ENCODE peak calls at places on chromosomes 13 and 19, in four cellular contexts. R is dorsolateral prefrontal cortex, S is WTC11, W is Calu3. H is an unnamed sample.
A peak's percentile ranks its signal among the peaks of the same experiment; 100 is the strongest.

GRCh38 chr13:112066624-112067004 is 335 bp upstream of the SOX1 start:
- DNase-seq in W (no peak), R (peak; percentile 82), S (peak; percentile 83), H (peak; percentile 67)

GRCh38 chr19:29690842-29691241 is 24.2 kb downstream of the C19orf12 start:
- DNase-seq in W (peak; percentile 43), R (no peak), S (peak; percentile 43), H (no peak)

GRCh38 chr19:2549701-2550191 is 73.8 kb downstream of the GADD45B start:
- DNase-seq in W (no peak), R (peak; percentile 87), S (no peak), H (no peak)

GRCh38 chr19:44142014-44142523 is 715 bp downstream of the ZNF234 start:
- DNase-seq in W (peak; percentile 7), R (no peak), S (no peak), H (peak; percentile 5)

GRCh38 chr13:86510792-86511191 is 711.6 kb upstream of the SLITRK6 start:
- DNase-seq in R (no peak), W (no peak), S (no peak), H (no peak)

GRCh38 chr19:6725513-6726231 is 5.2 kb upstream of the C3 start:
- DNase-seq in W (no peak), S (no peak), R (no peak), H (no peak)

GRCh38 chr19:10854350-10855089 is 6.3 kb downstream of the C19orf38 start:
- DNase-seq in W (no peak), S (no peak), R (no peak), H (no peak)

GRCh38 chr13:46149272-46150133 is 32.5 kb downstream of the LCP1 start:
- DNase-seq in R (no peak), S (no peak), W (no peak), H (no peak)

GRCh38 chr13:33676700-33677048 is 141.3 kb upstream of the RFC3 start:
- DNase-seq in W (peak; percentile 40), S (no peak), R (no peak), H (no peak)

GRCh38 chr13:24649685-24650038 is 30.5 kb upstream of the ATP12A start:
- DNase-seq in S (no peak), R (no peak), W (no peak), H (no peak)

GRCh38 chr13:27621366-27622101 is at the start of gene POLR1D:
- DNase-seq in S (peak; percentile 84), W (peak; percentile 88), R (peak; percentile 53), H (peak; percentile 66)

GRCh38 chr13:80100636-80101035 is 240.3 kb downstream of the SPRY2 start:
- DNase-seq in R (no peak), S (no peak), W (no peak), H (no peak)

GRCh38 chr13:52348983-52349780 is 56.8 kb downstream of the THSD1 start:
- DNase-seq in W (peak; percentile 32), S (no peak), R (no peak), H (no peak)

GRCh38 chr19:11447347-11448262 is 12.2 kb downstream of the PRKCSH start:
- DNase-seq in W (no peak), S (no peak), R (no peak), H (no peak)

GRCh38 chr13:35984776-35985453 is 146.3 kb downstream of the DCLK1 start:
- DNase-seq in W (no peak), R (peak; percentile 57), S (peak; percentile 39), H (no peak)

GRCh38 chr13:100506600-100507422 is 81.8 kb downstream of the GGACT start:
- DNase-seq in S (no peak), R (no peak), W (no peak), H (no peak)

GRCh38 chr19:18906605-18907519 is 10.9 kb upstream of the CERS1 start:
- DNase-seq in S (no peak), R (peak; percentile 86), W (no peak), H (no peak)

GRCh38 chr19:10965398-10965797 is 4.6 kb downstream of the SMARCA4 start:
- DNase-seq in W (no peak), R (no peak), S (no peak), H (no peak)

GRCh38 chr13:24212674-24213073 is 52.2 kb downstream of the SPATA13 start:
- DNase-seq in R (no peak), S (no peak), W (no peak), H (no peak)

GRCh38 chr19:1250374-1251232 is 2.2 kb downstream of the MIDN start:
- DNase-seq in R (peak; percentile 65), W (no peak), S (peak; percentile 79), H (peak; percentile 77)

GRCh38 chr19:51691122-51692064 is 1.7 kb upstream of the SPACA6 start:
- DNase-seq in W (no peak), R (no peak), S (peak; percentile 25), H (no peak)

GRCh38 chr13:39051157-39051556 is 12.9 kb downstream of the NHLRC3 start:
- DNase-seq in W (no peak), S (no peak), R (no peak), H (no peak)
- TF ChIP-seq CTCF in W (no peak), S (no peak), R (peak; percentile 58), H (peak; percentile 45)

GRCh38 chr19:45739498-45740439 is 6.5 kb downstream of the MEIOSIN start:
- DNase-seq in S (no peak), W (no peak), R (no peak), H (no peak)
- TF ChIP-seq CTCF in S (no peak), W (no peak), R (no peak), H (no peak)

GRCh38 chr19:45664575-45664974 is 3.4 kb upstream of the GIPR start:
- DNase-seq in R (no peak), S (no peak), W (no peak), H (no peak)

GRCh38 chr19:45670670-45671453 is 2.8 kb downstream of the GIPR start:
- DNase-seq in R (peak; percentile 63), S (peak; percentile 98), W (peak; percentile 84), H (peak; percentile 89)

GRCh38 chr19:45663800-45664199 is 4.2 kb upstream of the GIPR start:
- DNase-seq in R (no peak), W (no peak), S (no peak), H (no peak)

GRCh38 chr19:45667620-45668341 is at the start of gene GIPR:
- DNase-seq in S (peak; percentile 72), R (no peak), W (peak; percentile 76), H (no peak)

GRCh38 chr19:45668342-45668871 is 386 bp downstream of the GIPR start:
- DNase-seq in W (no peak), S (no peak), R (no peak), H (no peak)
- TF ChIP-seq CTCF in W (no peak), S (no peak), R (no peak), H (no peak)

GRCh38 chr13:30898721-30899188 is 7.3 kb upstream of the MEDAG start:
- DNase-seq in R (no peak), W (no peak), S (no peak), H (peak; percentile 23)
- TF ChIP-seq CTCF in R (no peak), W (no peak), S (no peak), H (no peak)

GRCh38 chr19:8477889-8478288 is 24.6 kb downstream of the PRAM1 start:
- DNase-seq in W (no peak), S (no peak), R (no peak), H (no peak)

GRCh38 chr19:8473652-8474476 is 28.6 kb downstream of the PRAM1 start:
- DNase-seq in S (no peak), R (no peak), W (no peak), H (no peak)

GRCh38 chr19:8475005-8475404 is 27.4 kb downstream of the PRAM1 start:
- DNase-seq in S (no peak), R (no peak), W (no peak), H (no peak)

GRCh38 chr19:8478605-8479004 is 23.8 kb downstream of the PRAM1 start:
- DNase-seq in S (no peak), W (no peak), R (no peak), H (no peak)

DNA sequence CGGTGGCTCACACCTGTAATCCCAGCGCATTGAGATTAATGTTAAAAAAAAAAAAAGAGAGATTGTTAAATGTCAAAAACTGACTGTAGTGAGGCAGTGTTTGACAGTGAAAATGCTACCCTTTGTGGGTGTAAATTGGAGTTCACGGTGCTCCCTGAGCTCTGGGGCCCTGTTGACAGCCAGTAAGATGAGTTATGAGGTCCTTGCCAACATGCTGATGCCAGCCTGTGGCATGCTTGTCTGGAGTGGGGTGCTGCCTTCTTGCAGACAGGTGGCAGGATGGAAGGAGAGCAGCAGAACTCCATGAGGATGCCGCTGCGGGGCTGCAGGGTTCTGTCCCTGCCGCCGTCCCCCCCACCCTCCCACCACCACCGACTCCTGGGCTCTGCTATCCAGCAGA is 25.9 kb downstream of the PRAM1 start:
- DNase-seq in S (no peak), W (no peak), R (no peak), H (no peak)
- TF ChIP-seq CTCF in S (no peak), W (no peak), R (no peak), H (no peak)

GRCh38 chr19:35746087-35746462 is 624 bp downstream of the PSENEN start:
- DNase-seq in R (no peak), S (no peak), W (no peak), H (no peak)

GRCh38 chr19:35743640-35744306 is 1.4 kb downstream of the U2AF1L4 start:
- DNase-seq in R (no peak), W (no peak), S (no peak), H (no peak)

GRCh38 chr19:35744335-35744687 is 907 bp downstream of the U2AF1L4 start:
- DNase-seq in R (no peak), S (no peak), W (no peak), H (no peak)

GRCh38 chr19:35745328-35746086 is at the start of the genes PSENEN and U2AF1L4:
- DNase-seq in W (peak; percentile 97), R (peak; percentile 98), S (peak; percentile 96), H (peak; percentile 93)

GRCh38 chr19:35744688-35745327 is 410 bp downstream of the U2AF1L4 start:
- DNase-seq in R (peak; percentile 98), S (peak; percentile 96), W (peak; percentile 98), H (peak; percentile 93)
- TF ChIP-seq CTCF in R (peak; percentile 67), S (no peak), W (peak; percentile 28), H (no peak)

DNA sequence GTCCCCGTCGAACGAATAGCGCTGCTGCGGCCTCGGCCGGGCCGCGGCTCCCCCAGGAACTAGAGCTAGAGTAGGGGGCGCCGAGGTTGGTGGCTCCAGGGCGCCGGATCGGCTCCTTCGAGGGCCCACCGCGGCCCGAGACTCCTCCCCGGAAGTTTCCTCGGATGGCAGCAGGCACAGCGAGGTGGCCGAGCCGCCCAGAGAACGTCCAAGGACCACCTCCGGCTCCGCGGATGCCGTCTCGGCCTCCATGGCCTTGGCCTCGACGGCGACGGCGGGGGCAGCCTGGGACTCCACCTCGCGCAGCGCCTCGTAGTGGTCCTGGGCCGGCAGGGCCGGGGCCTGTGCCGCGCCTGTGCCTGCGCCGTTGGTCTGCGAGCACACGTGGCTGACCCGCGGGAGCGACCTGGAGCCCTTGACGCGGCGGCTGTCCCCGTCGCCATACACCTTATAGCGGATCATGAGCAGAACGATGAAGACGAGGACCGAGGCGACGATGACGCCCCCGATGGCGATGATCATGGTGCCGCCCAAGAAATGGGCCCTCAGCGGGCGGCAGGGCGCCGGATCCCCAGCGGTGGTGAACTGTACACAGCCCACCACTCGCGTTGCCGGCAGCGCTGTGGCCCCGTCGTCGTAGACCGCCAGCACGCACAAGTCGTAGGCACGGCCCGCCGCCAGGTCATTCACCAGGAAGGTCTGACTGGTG is 11.8 kb downstream of the IFNL1 start:
- DNase-seq in R (no peak), W (no peak), S (peak; percentile 66), H (peak; percentile 33)
- TF ChIP-seq CTCF in R (no peak), W (no peak), S (no peak), H (no peak)

GRCh38 chr13:95226476-95226875 is 74.8 kb downstream of the ABCC4 start:
- DNase-seq in S (no peak), W (no peak), R (no peak), H (no peak)
- TF ChIP-seq CTCF in S (no peak), W (no peak), R (no peak), H (no peak)